ENCODE peak calls at places on chromosome 20, in five cellular contexts. T is HS-5; F is ELR; R is stimulated activated naive CD8-positive, alpha-beta T cell treated with anti-CD3 and anti-CD28 coated beads, Interleukin-15, Interleukin-2, amounts not matched to agents 100 U/mL and 50 U/mL, for 24 hours; Y is bronchial epithelial cell. L is an unnamed sample.

GRCh38 chr20:1299522-1299921 is 29.4 kb downstream of the SDCBP2 start:
- DNase-seq in T (no peak), F (peak), R (peak), Y (no peak), L (peak)

GRCh38 chr20:2400290-2400689 is 19.6 kb downstream of the TGM6 start:
- DNase-seq in T (no peak), F (no peak), R (no peak), Y (no peak), L (no peak)

GRCh38 chr20:39813190-39813829 is 851.2 kb downstream of the DHX35 start:
- DNase-seq in T (no peak), F (no peak), R (no peak), Y (no peak), L (no peak)

GRCh38 chr20:41245086-41245707 is 72.3 kb downstream of the ZHX3 start:
- DNase-seq in T (no peak), F (peak), R (no peak), Y (no peak), L (peak)

GRCh38 chr20:63083831-63084562 is 77.2 kb upstream of the BHLHE23 start:
- DNase-seq in T (no peak), F (no peak), R (peak), Y (no peak), L (no peak)

GRCh38 chr20:13101701-13102100 is 92.9 kb downstream of the SPTLC3 start:
- DNase-seq in T (no peak), F (peak), R (no peak), Y (peak), L (no peak)

GRCh38 chr20:20358801-20359200 is 9.1 kb upstream of the INSM1 start:
- DNase-seq in T (no peak), F (no peak), R (no peak), Y (no peak), L (no peak)

GRCh38 chr20:23356203-23356602 is 5.6 kb downstream of the NXT1 start:
- DNase-seq in T (no peak), F (no peak), R (no peak), Y (no peak), L (no peak)

GRCh38 chr20:17871181-17871580 is 97.4 kb downstream of the SNX5 start:
- DNase-seq in T (no peak), F (no peak), R (no peak), Y (no peak), L (no peak)

GRCh38 chr20:62617711-62618483 is 24.4 kb upstream of the SLCO4A1 start:
- DNase-seq in T (no peak), F (peak), R (peak), Y (peak), L (peak)

GRCh38 chr20:57409316-57409671 is 18.1 kb downstream of the RBM38 start:
- DNase-seq in T (no peak), F (no peak), R (no peak), Y (no peak), L (no peak)

GRCh38 chr20:2688041-2688591 is 4.5 kb upstream of the EBF4 start:
- DNase-seq in T (no peak), F (peak), R (peak), Y (no peak), L (peak)

GRCh38 chr20:15902493-15902892 is 670.8 kb downstream of the KIF16B start:
- DNase-seq in T (no peak), F (no peak), R (peak), Y (no peak), L (no peak)

GRCh38 chr20:32333181-32333987 is 24.7 kb upstream of the ASXL1 start:
- DNase-seq in T (no peak), F (no peak), R (peak), Y (no peak), L (peak)

GRCh38 chr20:33401922-33402369 is 627 bp upstream of the CDK5RAP1 start:
- DNase-seq in T (no peak), F (peak), R (no peak), Y (no peak), L (peak)

GRCh38 chr20:38320221-38320620 is 16.3 kb downstream of the BPI start:
- DNase-seq in T (no peak), F (no peak), R (no peak), Y (no peak), L (no peak)

GRCh38 chr20:1784586-1784985 is 110.6 kb upstream of the SIRPA start:
- DNase-seq in T (no peak), F (no peak), R (no peak), Y (no peak), L (no peak)

GRCh38 chr20:1418335-1418734 is 25.5 kb upstream of the FKBP1A start:
- DNase-seq in T (peak), F (peak), R (no peak), Y (peak), L (no peak)

GRCh38 chr20:52481443-52481842 is 289.9 kb upstream of the ZFP64 start:
- DNase-seq in T (no peak), F (no peak), R (no peak), Y (no peak), L (no peak)

GRCh38 chr20:31496761-31497295 is 17.4 kb upstream of the HM13 start:
- DNase-seq in T (no peak), F (no peak), R (no peak), Y (no peak), L (no peak)

GRCh38 chr20:63103402-63104311 is 96.9 kb upstream of the BHLHE23 start:
- DNase-seq in T (no peak), F (peak), R (no peak), Y (no peak), L (peak)

GRCh38 chr20:8330785-8331699 is 199.0 kb downstream of the PLCB1 start:
- DNase-seq in T (no peak), F (no peak), R (no peak), Y (peak), L (no peak)

GRCh38 chr20:42341654-42342053 is 723.5 kb upstream of the CHD6 start:
- DNase-seq in T (no peak), F (no peak), R (no peak), Y (no peak), L (no peak)

GRCh38 chr20:62321521-62321948 is 18.7 kb downstream of the ADRM1 start:
- DNase-seq in T (no peak), F (peak), R (peak), Y (peak), L (peak)

GRCh38 chr20:47379433-47380150 is 23.1 kb upstream of the ZMYND8 start:
- DNase-seq in T (no peak), F (peak), R (no peak), Y (no peak), L (no peak)

GRCh38 chr20:62308102-62308822 is 5.5 kb downstream of the ADRM1 start:
- DNase-seq in T (no peak), F (no peak), R (no peak), Y (peak), L (no peak)

GRCh38 chr20:50260480-50261221 is 70.0 kb downstream of the CEBPB start:
- DNase-seq in T (no peak), F (peak), R (no peak), Y (no peak), L (no peak)

GRCh38 chr20:16393836-16394235 is 179.4 kb downstream of the KIF16B start:
- DNase-seq in T (no peak), F (no peak), R (no peak), Y (no peak), L (no peak)

GRCh38 chr20:55446301-55446700 is 559.0 kb downstream of the CBLN4 start:
- DNase-seq in T (no peak), F (no peak), R (no peak), Y (peak), L (no peak)

GRCh38 chr20:8152183-8152582 is 20.1 kb downstream of the PLCB1 start:
- DNase-seq in T (no peak), F (peak), R (no peak), Y (peak), L (no peak)

GRCh38 chr20:13996265-13996664 is 949 bp downstream of the MACROD2 start:
- DNase-seq in T (no peak), F (no peak), R (no peak), Y (peak), L (no peak)

GRCh38 chr20:57897156-57897874 is 187.5 kb upstream of the PMEPA1 start:
- DNase-seq in T (no peak), F (no peak), R (no peak), Y (no peak), L (no peak)

L was measured in activated naive CD4-positive, alpha-beta T cell treated with anti-CD3 and anti-CD28 coated beads for 36 hours.